ENCODE peak calls at places on chromosomes 16 and 17, in ten cellular contexts. K is effector memory CD8-positive, alpha-beta T cell; L is kidney tubule cell; I is BE2C; N is psoas muscle; R is NCI-H1436; P is GM04504; M is NT2/D1; G is activated CD8-positive, alpha-beta memory T cell treated with anti-CD3 and anti-CD28 coated beads for 48 hours; A is hypothalamus. U is an unnamed sample.

GRCh38 chr17:46056800-46057304 is 57.8 kb downstream of the STH start:
- DNase-seq in A (no peak), I (no peak), M (no peak), N (no peak), L (peak; percentile 19), G (no peak), R (no peak), P (peak; percentile 57), K (no peak), U (no peak)

GRCh38 chr16:533391-534088 is 6.0 kb downstream of the CAPN15 start:
- DNase-seq in M (no peak), A (no peak), P (no peak), G (no peak), R (no peak), K (no peak), N (no peak), L (peak; percentile 28), I (no peak), U (no peak)

GRCh38 chr16:29815032-29815721 is 775 bp upstream of the PAGR1 start:
- DNase-seq in A (peak; percentile 22), G (no peak), R (peak; percentile 56), P (no peak), L (no peak), M (no peak), K (no peak), I (peak; percentile 50), N (peak; percentile 72), U (no peak)

GRCh38 chr17:12624221-12624620 is 41.5 kb upstream of the MYOCD start:
- DNase-seq in P (no peak), N (no peak), A (no peak), K (no peak), G (no peak), M (no peak), I (no peak), R (no peak), L (no peak), U (no peak)

GRCh38 chr17:17778308-17779014 is 58.3 kb downstream of the SREBF1 start:
- DNase-seq in M (no peak), K (no peak), G (no peak), R (no peak), P (no peak), L (no peak), N (peak; percentile 74), A (peak; percentile 71), I (peak; percentile 39), U (no peak)

GRCh38 chr17:41863074-41863843 is 2.0 kb downstream of the KLHL11 start:
- DNase-seq in K (peak; percentile 9), I (no peak), G (no peak), M (no peak), L (no peak), R (no peak), N (no peak), A (no peak), P (no peak), U (no peak)

GRCh38 chr16:3486506-3487215 is 8.6 kb downstream of the C16orf90 start:
- DNase-seq in L (no peak), A (no peak), K (no peak), N (no peak), M (no peak), G (no peak), R (no peak), I (no peak), P (no peak), U (no peak)

GRCh38 chr16:1745181-1745899 is 26.0 kb downstream of the NME3 start:
- DNase-seq in P (peak; percentile 59), I (no peak), L (no peak), K (no peak), G (no peak), M (no peak), A (no peak), R (no peak), N (no peak), U (no peak)

GRCh38 chr16:53085539-53086450 is 31.0 kb downstream of the CHD9 start:
- DNase-seq in K (no peak), M (no peak), L (no peak), P (peak; percentile 46), R (no peak), I (peak; percentile 75), G (no peak), A (no peak), N (no peak), U (no peak)

GRCh38 chr17:31444026-31444425 is 52.6 kb downstream of the RAB11FIP4 start:
- DNase-seq in I (no peak), G (no peak), L (no peak), K (no peak), N (no peak), P (no peak), R (no peak), A (no peak), M (no peak), U (no peak)

GRCh38 chr17:77132411-77133086 is 8.2 kb upstream of the SEC14L1 start:
- DNase-seq in K (no peak), G (no peak), N (no peak), P (no peak), A (no peak), R (no peak), I (peak; percentile 28), L (no peak), M (no peak), U (no peak)

GRCh38 chr17:68909066-68909465 is 46.1 kb downstream of the ABCA8 start:
- DNase-seq in M (no peak), N (peak; percentile 37), G (no peak), L (peak; percentile 84), P (peak; percentile 89), A (no peak), K (no peak), R (no peak), I (no peak), U (no peak)

GRCh38 chr16:88622125-88622524 is 16.2 kb upstream of the IL17C start:
- DNase-seq in K (no peak), M (no peak), P (no peak), N (no peak), I (no peak), A (no peak), G (no peak), R (no peak), L (no peak), U (no peak)

GRCh38 chr17:73797594-73798110 is 153.4 kb upstream of the SDK2 start:
- DNase-seq in L (no peak), R (no peak), A (no peak), G (no peak), N (no peak), I (no peak), K (no peak), M (no peak), P (no peak), U (no peak)

GRCh38 chr16:57732011-57732410 is 3.6 kb upstream of the KATNB1 start:
- DNase-seq in R (no peak), P (peak; percentile 80), G (no peak), I (no peak), L (no peak), N (no peak), K (no peak), A (no peak), M (no peak), U (no peak)

GRCh38 chr17:57612202-57613071 is 132.7 kb downstream of the CCDC182 start:
- DNase-seq in N (peak; percentile 9), P (no peak), I (no peak), M (peak; percentile 40), G (no peak), A (no peak), L (no peak), K (no peak), R (peak; percentile 91), U (peak; percentile 20)

GRCh38 chr17:55264273-55264639 is 504 bp upstream of the HLF start:
- DNase-seq in K (no peak), I (no peak), M (no peak), P (no peak), L (no peak), N (no peak), G (no peak), A (no peak), R (no peak), U (no peak)